ENCODE peak calls at places on chromosomes 1 and 21, in seven cellular contexts. D, X, O, F, G, W and B are unnamed samples. For H3K9me3, the result is how much of the 10 kb centered on the place peaks cover.

GRCh38 chr1:200805719-200806118 is 67.0 kb downstream of the CAMSAP2 start:
- DNase-seq in D (no peak), X (no peak), O (no peak), F (no peak), G (no peak), W (peak), B (no peak)

GRCh38 chr21:27681841-27682240 is 715.0 kb upstream of the ADAMTS5 start:
- DNase-seq in D (no peak), X (peak), O (no peak), F (no peak), G (no peak), W (peak), B (no peak)

GRCh38 chr1:246753670-246754535 is 29.7 kb downstream of the SCCPDH start:
- DNase-seq in D (peak), X (peak), O (peak), F (peak), G (peak), W (peak), B (peak)

GRCh38 chr1:31380181-31380580 is 7.3 kb upstream of the FABP3 start:
- DNase-seq in D (no peak), X (no peak), O (peak), F (no peak), G (peak), W (no peak), B (no peak)

GRCh38 chr21:34202553-34203332 is 129.4 kb downstream of the MRPS6 start:
- DNase-seq in D (no peak), X (peak), O (no peak), F (no peak), G (no peak), W (no peak), B (no peak)

GRCh38 chr1:246351726-246352125 is 155.4 kb downstream of the SMYD3 start:
- DNase-seq in D (no peak), X (no peak), O (no peak), F (no peak), G (no peak), W (no peak), B (no peak)

GRCh38 chr21:43757601-43758000 is 18.5 kb downstream of the CSTB start:
- DNase-seq in D (no peak), X (no peak), O (no peak), F (no peak), G (no peak), W (no peak), B (no peak)

GRCh38 chr1:115262886-115263285 is 75.2 kb downstream of the NGF start:
- DNase-seq in D (no peak), X (peak), O (no peak), F (no peak), G (no peak), W (no peak), B (no peak)

GRCh38 chr1:157073944-157074685 is 25.5 kb downstream of the ETV3L start:
- DNase-seq in D (peak), X (peak), O (peak), F (peak), G (peak), W (peak), B (no peak)

GRCh38 chr1:98196012-98196411 is 275.2 kb upstream of the DPYD start:
- DNase-seq in D (no peak), X (peak), O (no peak), F (no peak), G (no peak), W (peak), B (no peak)

GRCh38 chr1:26814377-26814776 is 12.1 kb upstream of the ZDHHC18 start:
- DNase-seq in D (no peak), X (no peak), O (no peak), F (no peak), G (no peak), W (no peak), B (no peak)

GRCh38 chr1:240597153-240597745 is 14.7 kb downstream of the GREM2 start:
- DNase-seq in D (no peak), X (no peak), O (no peak), F (no peak), G (no peak), W (peak), B (no peak)

GRCh38 chr21:31493350-31493880 is 149.4 kb upstream of the TIAM1 start:
- DNase-seq in D (no peak), X (no peak), O (no peak), F (no peak), G (no peak), W (no peak), B (no peak)

GRCh38 chr21:30257773-30258172 is 25.0 kb downstream of the KRTAP24-1 start:
- DNase-seq in D (no peak), X (peak), O (no peak), F (no peak), G (no peak), W (peak), B (no peak)

GRCh38 chr1:44636711-44637589 is 37.3 kb downstream of the TMEM53 start:
- DNase-seq in D (no peak), X (peak), O (peak), F (no peak), G (no peak), W (no peak), B (no peak)

GRCh38 chr1:44819257-44819593 is 10.9 kb downstream of the BTBD19 start:
- DNase-seq in D (no peak), X (no peak), O (no peak), F (no peak), G (peak), W (no peak), B (no peak)

GRCh38 chr1:221268295-221268694 is 389.1 kb downstream of the HLX start:
- DNase-seq in D (no peak), X (peak), O (no peak), F (no peak), G (no peak), W (peak), B (no peak)

DNA sequence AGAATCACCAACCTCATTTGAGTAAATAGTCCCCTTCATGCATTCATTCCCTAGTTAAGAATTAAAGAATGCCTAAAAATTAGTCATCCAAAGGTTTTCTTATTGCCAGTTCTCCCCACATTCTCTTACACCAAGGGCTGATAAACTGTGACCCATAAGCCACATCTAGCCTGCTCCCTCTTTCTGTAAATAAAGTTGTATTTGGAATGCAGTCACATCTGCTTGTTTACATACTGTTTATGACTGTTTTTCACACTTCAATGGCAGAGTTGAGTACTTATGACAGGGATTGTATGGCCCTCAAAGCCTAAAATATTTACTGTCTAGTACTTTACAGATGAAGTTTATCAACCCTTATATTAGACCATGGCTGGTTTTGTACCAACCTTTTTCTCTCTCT is 16.1 kb upstream of the DYRK1A start:
- DNase-seq in D (no peak), X (no peak), O (no peak), F (no peak), G (no peak), W (no peak), B (no peak)
- H3K9me3 ChIP-seq in D (under half), X (under half), O (under half), F (under half), G (under half), W (under half), B (under half)

GRCh38 chr1:3198371-3199287 is 129.6 kb downstream of the PRDM16 start:
- DNase-seq in D (no peak), X (no peak), O (no peak), F (no peak), G (no peak), W (no peak), B (no peak)
- H3K9me3 ChIP-seq in D (under half), X (under half), O (under half), F (under half), G (under half), W (under half), B (under half)

GRCh38 chr1:222618880-222619321 is 1.0 kb downstream of the MIA3 start:
- DNase-seq in D (no peak), X (peak), O (no peak), F (peak), G (peak), W (peak), B (peak)

GRCh38 chr1:222623458-222623857 is 5.6 kb downstream of the MIA3 start:
- DNase-seq in D (no peak), X (no peak), O (no peak), F (no peak), G (no peak), W (no peak), B (no peak)

GRCh38 chr1:222618001-222618879 is at the start of gene MIA3:
- DNase-seq in D (peak), X (peak), O (peak), F (peak), G (peak), W (peak), B (peak)

GRCh38 chr1:222622765-222623164 is 4.9 kb downstream of the MIA3 start:
- DNase-seq in D (no peak), X (no peak), O (no peak), F (no peak), G (no peak), W (no peak), B (no peak)

GRCh38 chr1:222620566-222620965 is 2.7 kb downstream of the MIA3 start:
- DNase-seq in D (no peak), X (no peak), O (no peak), F (no peak), G (no peak), W (no peak), B (no peak)
- H3K9me3 ChIP-seq in D (under half), X (under half), O (under half), F (under half), G (under half), W (under half), B (under half)

GRCh38 chr1:49906365-49906764 is 117.4 kb downstream of the AGBL4 start:
- DNase-seq in D (no peak), X (no peak), O (no peak), F (no peak), G (no peak), W (no peak), B (no peak)
- H3K9me3 ChIP-seq in D (under half), X (under half), O (under half), F (under half), G (under half), W (under half), B (under half)

GRCh38 chr1:40475268-40475667 is 1.8 kb upstream of the ZFP69 start:
- DNase-seq in D (no peak), X (no peak), O (no peak), F (no peak), G (no peak), W (no peak), B (no peak)

DNA sequence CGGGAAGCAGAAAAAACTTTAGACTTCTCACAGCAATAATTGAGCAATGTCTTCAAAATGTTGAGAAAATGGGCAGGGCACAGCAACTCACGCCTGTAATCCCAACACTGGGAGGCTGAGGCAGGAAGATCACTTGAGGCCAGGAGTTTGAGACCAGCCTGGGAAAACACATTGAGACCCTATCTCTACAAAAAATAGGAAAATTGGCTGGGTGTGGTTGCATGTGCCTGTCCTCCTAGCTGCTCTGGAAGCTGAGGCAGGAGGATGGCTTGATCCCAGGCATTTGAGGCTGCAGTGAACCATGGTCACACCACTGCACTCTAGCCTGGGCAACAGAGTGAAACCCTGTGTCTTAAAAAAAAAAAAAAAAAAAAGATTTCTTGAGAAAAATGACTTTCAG is 7.8 kb upstream of the ZFP69 start:
- DNase-seq in D (no peak), X (no peak), O (no peak), F (no peak), G (no peak), W (no peak), B (no peak)
- H3K9me3 ChIP-seq in D (under half), X (under half), O (under half), F (under half), G (half or more), W (under half), B (under half)

DNA sequence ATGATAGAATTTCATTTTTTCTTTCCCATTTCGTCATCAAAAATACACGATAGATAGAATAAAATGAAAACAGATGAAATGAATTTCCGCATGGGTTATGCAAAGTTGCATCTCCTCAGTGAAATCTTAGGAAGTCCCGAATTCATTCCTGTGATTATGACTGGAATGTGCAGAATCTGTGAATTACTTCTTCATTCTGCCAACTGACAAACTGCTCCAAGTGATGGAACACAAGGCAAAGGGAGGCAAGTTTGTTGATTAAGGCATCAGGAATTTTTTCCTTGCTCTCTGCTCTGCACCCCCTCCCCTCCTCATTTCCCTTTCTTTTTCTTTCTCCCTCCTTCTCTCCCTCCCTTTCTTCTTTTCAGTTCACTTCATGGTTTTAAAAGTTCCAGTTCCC is 37.0 kb upstream of the ADGRL4 start:
- DNase-seq in D (no peak), X (peak), O (no peak), F (no peak), G (no peak), W (peak), B (no peak)
- H3K9me3 ChIP-seq in D (under half), X (under half), O (under half), F (under half), G (under half), W (under half), B (under half)

GRCh38 chr21:15400905-15401304 is 328.9 kb upstream of the USP25 start:
- DNase-seq in D (no peak), X (no peak), O (no peak), F (no peak), G (no peak), W (no peak), B (no peak)
- H3K9me3 ChIP-seq in D (under half), X (under half), O (under half), F (under half), G (under half), W (under half), B (under half)

GRCh38 chr1:227662933-227663332 is 72.2 kb downstream of the JMJD4 start:
- DNase-seq in D (no peak), X (no peak), O (no peak), F (no peak), G (no peak), W (no peak), B (no peak)

GRCh38 chr1:227661495-227661894 is 73.6 kb downstream of the JMJD4 start:
- DNase-seq in D (no peak), X (no peak), O (no peak), F (no peak), G (no peak), W (no peak), B (no peak)

GRCh38 chr1:227666286-227666685 is 68.8 kb downstream of the JMJD4 start:
- DNase-seq in D (no peak), X (no peak), O (no peak), F (no peak), G (no peak), W (peak), B (no peak)
- H3K9me3 ChIP-seq in D (half or more), X (under half), O (under half), F (under half), G (half or more), W (under half), B (under half)

DNA sequence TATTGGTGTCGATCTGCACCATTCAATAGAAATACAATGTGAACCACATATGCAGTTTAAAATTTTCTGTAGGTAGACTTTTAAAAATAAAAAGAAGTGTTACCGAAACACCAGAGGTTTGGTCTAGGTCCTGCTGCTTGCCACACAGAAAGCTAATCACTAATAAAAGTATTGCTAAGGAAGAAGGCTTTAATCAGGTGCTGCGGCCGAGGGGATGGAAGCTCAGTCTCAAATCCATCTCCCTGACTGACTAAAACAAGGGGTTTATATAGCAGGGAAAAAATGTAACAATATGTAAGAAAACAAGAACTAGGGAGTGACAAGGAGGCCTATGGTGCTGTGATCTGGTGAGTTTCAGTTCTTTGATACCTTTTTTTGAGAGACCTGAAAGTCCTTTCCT is 99.3 kb downstream of the XPR1 start:
- DNase-seq in D (no peak), X (no peak), O (no peak), F (no peak), G (no peak), W (no peak), B (no peak)
- H3K9me3 ChIP-seq in D (under half), X (under half), O (under half), F (under half), G (under half), W (under half), B (under half)